ENCODE peak calls at places on chromosomes 16 and 17, in seven cellular contexts. A is colonic mucosa, I is heart right ventricle, N is aorta, M is IMR-90, C is breast epithelium, X is tibial nerve. T is an unnamed sample.

GRCh38 chr17:9520649-9521435 is 54.8 kb downstream of the STX8 start:
- DNase-seq in A (no peak), I (no peak), N (no peak), M (no peak), C (no peak), X (no peak), T (no peak)

GRCh38 chr17:4625181-4625601 is 16.3 kb downstream of the ALOX15 start:
- DNase-seq in A (no peak), I (no peak), N (no peak), M (peak; percentile 13), C (no peak), X (no peak), T (no peak)

GRCh38 chr17:67518881-67519280 is 141.8 kb downstream of the PITPNC1 start:
- DNase-seq in A (no peak), I (no peak), N (no peak), M (no peak), C (no peak), X (no peak), T (peak; percentile 94)

GRCh38 chr17:47009759-47010594 is 30.9 kb upstream of the RPRML start:
- DNase-seq in A (no peak), I (peak; percentile 13), N (no peak), M (no peak), C (no peak), X (no peak), T (no peak)

GRCh38 chr16:7361416-7362129 is 28.9 kb downstream of the RBFOX1 start:
- DNase-seq in A (no peak), I (no peak), N (no peak), M (no peak), C (no peak), X (no peak), T (no peak)

GRCh38 chr16:15049581-15050180 is 6.2 kb downstream of the NTAN1 start:
- DNase-seq in A (no peak), I (no peak), N (no peak), M (no peak), C (no peak), X (no peak), T (no peak)

GRCh38 chr17:39763046-39763800 is 25.5 kb downstream of the GRB7 start:
- DNase-seq in A (no peak), I (no peak), N (no peak), M (peak; percentile 35), C (no peak), X (no peak), T (no peak)

GRCh38 chr17:39744836-39745215 is 7.1 kb downstream of the GRB7 start:
- DNase-seq in A (no peak), I (no peak), N (peak; percentile 44), M (no peak), C (peak; percentile 33), X (no peak), T (no peak)

GRCh38 chr17:48241131-48241591 is 133.6 kb downstream of the SNX11 start:
- DNase-seq in A (no peak), I (peak; percentile 38), N (no peak), M (peak; percentile 42), C (no peak), X (no peak), T (peak; percentile 8)

GRCh38 chr16:27374231-27374793 is 27.7 kb upstream of the IL21R start:
- DNase-seq in A (no peak), I (no peak), N (no peak), M (no peak), C (no peak), X (no peak), T (no peak)

GRCh38 chr16:77807-78443 is at the start of gene MPG:
- DNase-seq in A (peak; percentile 90), I (peak; percentile 89), N (peak; percentile 96), M (peak; percentile 72), C (peak; percentile 83), X (peak; percentile 80), T (peak; percentile 87)

GRCh38 chr17:57902117-57902799 is 52.4 kb upstream of the MRPS23 start:
- DNase-seq in A (no peak), I (no peak), N (no peak), M (no peak), C (no peak), X (no peak), T (no peak)

GRCh38 chr17:68812876-68813584 is 142.2 kb downstream of the ABCA8 start:
- DNase-seq in A (no peak), I (no peak), N (no peak), M (no peak), C (no peak), X (no peak), T (no peak)

DNA sequence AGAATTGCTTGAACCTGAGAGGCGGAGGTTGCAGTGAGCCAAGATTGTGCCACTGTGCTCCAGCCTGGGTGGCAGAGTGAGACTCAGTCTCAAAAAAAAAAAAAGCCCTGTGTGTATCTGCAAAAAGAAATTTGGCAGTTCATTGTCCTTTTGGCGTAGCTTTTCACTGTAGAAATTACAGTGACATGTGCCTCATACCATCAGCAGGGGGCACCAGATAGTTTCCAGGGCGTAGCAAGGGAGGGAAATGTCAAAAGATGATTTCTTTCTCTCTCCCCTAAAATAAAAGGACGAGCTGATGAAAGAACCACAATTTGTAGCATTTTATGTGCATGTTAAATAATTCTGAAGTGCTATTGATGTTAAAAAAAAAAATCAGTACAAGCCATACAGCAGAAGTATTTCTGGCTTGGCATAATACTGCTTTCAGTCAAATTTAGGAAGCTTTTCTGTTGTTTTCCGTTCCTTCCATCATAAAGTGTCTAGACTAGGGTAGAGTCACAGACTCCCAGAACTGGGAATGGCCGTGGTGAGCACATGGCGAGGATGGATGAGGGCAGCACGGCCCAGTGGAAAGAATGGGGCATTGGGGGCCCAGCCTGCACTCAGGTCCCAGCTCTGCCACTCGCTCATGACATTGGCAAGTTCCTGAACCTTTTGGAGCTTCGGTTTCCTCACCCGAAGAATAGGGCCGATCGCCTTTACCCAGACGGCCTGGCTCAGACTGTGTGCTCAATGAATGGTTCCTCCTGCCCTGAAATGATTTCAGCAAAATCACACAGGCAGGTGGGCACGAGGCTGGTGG is 59.8 kb upstream of the RPH3AL start:
- DNase-seq in A (peak; percentile 61), I (peak; percentile 62), N (peak; percentile 64), M (peak; percentile 64), C (no peak), X (peak; percentile 22), T (peak; percentile 90)
- H3K4me1 ChIP-seq in A (peaks cover 15% of the 10 kb centered on the region), I (peaks cover 38% of the 10 kb centered on the region), N (no peaks in the 10 kb centered on the region), M (peaks cover 4% of the 10 kb centered on the region), C (no peaks in the 10 kb centered on the region), X (peaks cover 25% of the 10 kb centered on the region), T (peaks cover 24% of the 10 kb centered on the region)

GRCh38 chr16:70695351-70696070 is 9.7 kb upstream of the MTSS2 start:
- DNase-seq in A (peak; percentile 54), I (peak; percentile 64), N (no peak), M (no peak), C (no peak), X (no peak), T (no peak)

GRCh38 chr16:70696368-70696767 is 10.5 kb upstream of the MTSS2 start:
- DNase-seq in A (no peak), I (no peak), N (no peak), M (no peak), C (no peak), X (no peak), T (no peak)

GRCh38 chr16:70693231-70693671 is 7.4 kb upstream of the MTSS2 start:
- DNase-seq in A (no peak), I (peak; percentile 75), N (no peak), M (no peak), C (no peak), X (no peak), T (peak; percentile 21)

GRCh38 chr16:70694088-70694487 is 8.2 kb upstream of the MTSS2 start:
- DNase-seq in A (no peak), I (no peak), N (no peak), M (peak; percentile 78), C (no peak), X (no peak), T (peak; percentile 74)

GRCh38 chr16:70694517-70695218 is 8.8 kb upstream of the MTSS2 start:
- DNase-seq in A (no peak), I (no peak), N (no peak), M (no peak), C (no peak), X (no peak), T (peak; percentile 21)
- H3K4me1 ChIP-seq in A (peaks cover 31% of the 10 kb centered on the region), I (peaks cover 85% of the 10 kb centered on the region), N (peaks cover 2% of the 10 kb centered on the region), M (peaks cover 49% of the 10 kb centered on the region), C (peaks cover 33% of the 10 kb centered on the region), X (peaks cover 97% of the 10 kb centered on the region), T (peaks cover 48% of the 10 kb centered on the region)

GRCh38 chr16:54174750-54175149 is 111.8 kb downstream of the IRX3 start:
- DNase-seq in A (no peak), I (no peak), N (no peak), M (no peak), C (no peak), X (no peak), T (no peak)

GRCh38 chr16:54175552-54176375 is 110.8 kb downstream of the IRX3 start:
- DNase-seq in A (no peak), I (no peak), N (no peak), M (no peak), C (no peak), X (no peak), T (peak; percentile 47)

GRCh38 chr16:54175169-54175551 is 111.4 kb downstream of the IRX3 start:
- DNase-seq in A (no peak), I (no peak), N (no peak), M (no peak), C (peak; percentile 75), X (no peak), T (no peak)

GRCh38 chr16:54173489-54173888 is 113.1 kb downstream of the IRX3 start:
- DNase-seq in A (no peak), I (no peak), N (no peak), M (no peak), C (no peak), X (no peak), T (no peak)

DNA sequence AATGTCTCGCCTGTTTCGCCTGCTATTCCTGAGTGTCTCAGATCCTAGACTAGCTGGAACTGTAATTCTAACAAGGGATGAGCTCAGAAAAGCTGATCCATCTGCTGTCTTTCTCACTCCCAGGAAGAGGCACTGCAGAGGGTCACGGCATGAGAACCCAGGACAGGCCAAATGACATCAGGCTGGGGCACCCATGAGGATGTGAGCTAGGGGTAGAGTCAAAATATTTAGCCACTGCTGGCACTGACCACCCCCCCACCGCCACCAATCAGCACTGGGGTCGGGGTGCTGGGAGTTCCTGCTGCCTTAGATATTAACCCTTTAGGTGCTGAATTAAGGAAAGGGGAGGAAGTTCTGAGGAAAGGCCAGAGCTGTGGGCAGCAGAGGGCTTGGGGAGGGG is 112.4 kb downstream of the IRX3 start:
- DNase-seq in A (no peak), I (no peak), N (no peak), M (no peak), C (no peak), X (no peak), T (no peak)
- H3K4me1 ChIP-seq in A (no peaks in the 10 kb centered on the region), I (no peaks in the 10 kb centered on the region), N (no peaks in the 10 kb centered on the region), M (no peaks in the 10 kb centered on the region), C (no peaks in the 10 kb centered on the region), X (peaks cover 20% of the 10 kb centered on the region), T (peaks cover 14% of the 10 kb centered on the region)

DNA sequence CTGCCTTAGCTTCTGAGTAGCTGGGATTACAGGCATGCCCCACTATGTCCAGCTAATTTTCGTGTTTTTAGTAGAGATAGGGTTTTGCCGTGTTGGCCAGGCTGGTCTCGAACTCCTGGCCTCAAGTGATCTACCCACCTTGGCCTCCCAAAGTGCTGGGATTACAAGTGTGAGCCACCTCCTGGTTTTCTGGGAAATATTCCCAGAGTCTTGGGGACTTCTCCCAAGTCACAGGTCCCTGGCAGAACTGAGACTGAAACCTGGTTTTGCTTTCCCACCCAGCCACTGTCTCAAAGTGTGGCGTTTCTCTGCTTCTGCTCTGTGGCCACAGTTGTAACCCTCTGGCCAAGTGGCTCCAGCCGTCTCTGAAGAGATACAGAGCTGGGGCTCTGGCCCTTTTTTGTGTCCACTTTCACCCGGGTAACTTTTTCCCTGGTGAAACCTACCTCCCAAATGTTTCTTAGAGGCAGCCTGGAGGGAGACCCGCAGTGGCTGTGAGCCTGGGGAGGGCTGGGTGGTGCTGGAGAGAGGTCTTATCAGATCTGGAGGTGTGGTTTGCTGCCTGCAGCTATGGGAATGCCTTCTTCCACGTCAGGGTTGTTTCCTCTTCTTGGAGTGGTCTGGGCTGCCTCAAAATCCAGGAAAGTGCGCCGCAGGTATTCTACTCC is 5.1 kb downstream of the KSR1 start:
- DNase-seq in A (no peak), I (no peak), N (no peak), M (no peak), C (no peak), X (no peak), T (no peak)
- H3K4me1 ChIP-seq in A (no peaks in the 10 kb centered on the region), I (peaks cover 65% of the 10 kb centered on the region), N (no peaks in the 10 kb centered on the region), M (peaks cover 28% of the 10 kb centered on the region), C (no peaks in the 10 kb centered on the region), X (peaks cover 51% of the 10 kb centered on the region), T (peaks cover 17% of the 10 kb centered on the region)

T was measured in adipocyte.